ENCODE peak calls at places on chromosomes 16 and 17, in seven cellular contexts. One of them, this sample, is unnamed. For H3K9me3 and H3K36me3, the result is how much of the 10 kb centered on the place peaks cover.

GRCh38 chr17:68297168-68297567 is 5.9 kb downstream of the ARSG start:
- DNase-seq in endothelial cell of umbilical vein: no peak
- DNase-seq in effector memory CD4-positive, alpha-beta T cell: no peak
- DNase-seq in Karpas-422: no peak
- DNase-seq in NT2/D1: no peak
- DNase-seq in CD8-positive, alpha-beta memory T cell: no peak
- DNase-seq in fibroblast of lung: no peak
- DNase-seq in this sample: no peak

GRCh38 chr16:89593841-89594240 is 18.3 kb downstream of the CPNE7 start:
- DNase-seq in endothelial cell of umbilical vein: no peak
- DNase-seq in effector memory CD4-positive, alpha-beta T cell: peak
- DNase-seq in Karpas-422: no peak
- DNase-seq in NT2/D1: no peak
- DNase-seq in CD8-positive, alpha-beta memory T cell: peak
- DNase-seq in fibroblast of lung: no peak
- DNase-seq in this sample: no peak

GRCh38 chr17:75088902-75089417 is 1.2 kb downstream of the SLC16A5 start:
- DNase-seq in endothelial cell of umbilical vein: peak
- DNase-seq in effector memory CD4-positive, alpha-beta T cell: no peak
- DNase-seq in Karpas-422: peak
- DNase-seq in NT2/D1: no peak
- DNase-seq in CD8-positive, alpha-beta memory T cell: no peak
- DNase-seq in fibroblast of lung: peak
- DNase-seq in this sample: no peak

GRCh38 chr16:69772560-69773254 is 10.6 kb downstream of the WWP2 start:
- DNase-seq in endothelial cell of umbilical vein: peak
- DNase-seq in effector memory CD4-positive, alpha-beta T cell: no peak
- DNase-seq in Karpas-422: no peak
- DNase-seq in NT2/D1: no peak
- DNase-seq in CD8-positive, alpha-beta memory T cell: no peak
- DNase-seq in fibroblast of lung: peak
- DNase-seq in this sample: no peak

GRCh38 chr16:80656731-80657150 is 115.9 kb downstream of the DYNLRB2 start:
- DNase-seq in endothelial cell of umbilical vein: no peak
- DNase-seq in effector memory CD4-positive, alpha-beta T cell: peak
- DNase-seq in Karpas-422: no peak
- DNase-seq in NT2/D1: no peak
- DNase-seq in CD8-positive, alpha-beta memory T cell: peak
- DNase-seq in fibroblast of lung: no peak
- DNase-seq in this sample: no peak

GRCh38 chr17:73782641-73783381 is 138.6 kb upstream of the SDK2 start:
- DNase-seq in endothelial cell of umbilical vein: no peak
- DNase-seq in effector memory CD4-positive, alpha-beta T cell: no peak
- DNase-seq in Karpas-422: peak
- DNase-seq in NT2/D1: no peak
- DNase-seq in CD8-positive, alpha-beta memory T cell: no peak
- DNase-seq in fibroblast of lung: no peak
- DNase-seq in this sample: no peak

GRCh38 chr17:47635734-47636133 is 14.0 kb upstream of the KPNB1 start:
- DNase-seq in endothelial cell of umbilical vein: no peak
- DNase-seq in effector memory CD4-positive, alpha-beta T cell: no peak
- DNase-seq in Karpas-422: no peak
- DNase-seq in NT2/D1: no peak
- DNase-seq in CD8-positive, alpha-beta memory T cell: no peak
- DNase-seq in fibroblast of lung: no peak
- DNase-seq in this sample: no peak

GRCh38 chr16:19274178-19274797 is 11.2 kb upstream of the CLEC19A start:
- DNase-seq in endothelial cell of umbilical vein: no peak
- DNase-seq in effector memory CD4-positive, alpha-beta T cell: no peak
- DNase-seq in Karpas-422: no peak
- DNase-seq in NT2/D1: no peak
- DNase-seq in CD8-positive, alpha-beta memory T cell: no peak
- DNase-seq in fibroblast of lung: no peak
- DNase-seq in this sample: no peak

GRCh38 chr16:35398208-35398607 is 1938.8 kb downstream of the TP53TG3F start:
- DNase-seq in endothelial cell of umbilical vein: no peak
- DNase-seq in effector memory CD4-positive, alpha-beta T cell: no peak
- DNase-seq in Karpas-422: no peak
- DNase-seq in NT2/D1: no peak
- DNase-seq in CD8-positive, alpha-beta memory T cell: no peak
- DNase-seq in fibroblast of lung: no peak
- DNase-seq in this sample: no peak
- H3K9me3 ChIP-seq in endothelial cell of umbilical vein: under half
- H3K9me3 ChIP-seq in effector memory CD4-positive, alpha-beta T cell: under half
- H3K9me3 ChIP-seq in Karpas-422: under half
- H3K9me3 ChIP-seq in NT2/D1: under half
- H3K9me3 ChIP-seq in CD8-positive, alpha-beta memory T cell: under half
- H3K9me3 ChIP-seq in fibroblast of lung: under half
- H3K9me3 ChIP-seq in this sample: under half

GRCh38 chr16:82294874-82295273 is 124.8 kb upstream of the MPHOSPH6 start:
- DNase-seq in endothelial cell of umbilical vein: no peak
- DNase-seq in effector memory CD4-positive, alpha-beta T cell: no peak
- DNase-seq in Karpas-422: no peak
- DNase-seq in NT2/D1: no peak
- DNase-seq in CD8-positive, alpha-beta memory T cell: no peak
- DNase-seq in fibroblast of lung: no peak
- DNase-seq in this sample: no peak
- H3K36me3 ChIP-seq in endothelial cell of umbilical vein: under half
- H3K36me3 ChIP-seq in effector memory CD4-positive, alpha-beta T cell: under half
- H3K36me3 ChIP-seq in Karpas-422: under half
- H3K36me3 ChIP-seq in NT2/D1: under half
- H3K36me3 ChIP-seq in CD8-positive, alpha-beta memory T cell: under half
- H3K36me3 ChIP-seq in fibroblast of lung: under half
- H3K36me3 ChIP-seq in this sample: under half

GRCh38 chr16:35752773-35753558 is 2293.6 kb downstream of the TP53TG3F start:
- DNase-seq in endothelial cell of umbilical vein: no peak
- DNase-seq in effector memory CD4-positive, alpha-beta T cell: no peak
- DNase-seq in Karpas-422: no peak
- DNase-seq in NT2/D1: no peak
- DNase-seq in CD8-positive, alpha-beta memory T cell: no peak
- DNase-seq in fibroblast of lung: no peak
- DNase-seq in this sample: no peak
- H3K9me3 ChIP-seq in endothelial cell of umbilical vein: under half
- H3K9me3 ChIP-seq in effector memory CD4-positive, alpha-beta T cell: under half
- H3K9me3 ChIP-seq in Karpas-422: under half
- H3K9me3 ChIP-seq in NT2/D1: under half
- H3K9me3 ChIP-seq in CD8-positive, alpha-beta memory T cell: under half
- H3K9me3 ChIP-seq in fibroblast of lung: under half
- H3K9me3 ChIP-seq in this sample: under half

GRCh38 chr17:32299579-32300158 is 34.0 kb downstream of the RHBDL3 start:
- DNase-seq in endothelial cell of umbilical vein: no peak
- DNase-seq in effector memory CD4-positive, alpha-beta T cell: no peak
- DNase-seq in Karpas-422: no peak
- DNase-seq in NT2/D1: no peak
- DNase-seq in CD8-positive, alpha-beta memory T cell: no peak
- DNase-seq in fibroblast of lung: no peak
- DNase-seq in this sample: no peak

GRCh38 chr17:32297860-32298259 is 32.2 kb downstream of the RHBDL3 start:
- DNase-seq in endothelial cell of umbilical vein: no peak
- DNase-seq in effector memory CD4-positive, alpha-beta T cell: no peak
- DNase-seq in Karpas-422: no peak
- DNase-seq in NT2/D1: no peak
- DNase-seq in CD8-positive, alpha-beta memory T cell: no peak
- DNase-seq in fibroblast of lung: no peak
- DNase-seq in this sample: no peak

GRCh38 chr17:32298298-32298697 is 32.7 kb downstream of the RHBDL3 start:
- DNase-seq in endothelial cell of umbilical vein: no peak
- DNase-seq in effector memory CD4-positive, alpha-beta T cell: no peak
- DNase-seq in Karpas-422: no peak
- DNase-seq in NT2/D1: no peak
- DNase-seq in CD8-positive, alpha-beta memory T cell: no peak
- DNase-seq in fibroblast of lung: no peak
- DNase-seq in this sample: no peak

GRCh38 chr17:32298721-32299578 is 33.3 kb downstream of the RHBDL3 start:
- DNase-seq in endothelial cell of umbilical vein: no peak
- DNase-seq in effector memory CD4-positive, alpha-beta T cell: no peak
- DNase-seq in Karpas-422: no peak
- DNase-seq in NT2/D1: no peak
- DNase-seq in CD8-positive, alpha-beta memory T cell: no peak
- DNase-seq in fibroblast of lung: no peak
- DNase-seq in this sample: no peak

DNA sequence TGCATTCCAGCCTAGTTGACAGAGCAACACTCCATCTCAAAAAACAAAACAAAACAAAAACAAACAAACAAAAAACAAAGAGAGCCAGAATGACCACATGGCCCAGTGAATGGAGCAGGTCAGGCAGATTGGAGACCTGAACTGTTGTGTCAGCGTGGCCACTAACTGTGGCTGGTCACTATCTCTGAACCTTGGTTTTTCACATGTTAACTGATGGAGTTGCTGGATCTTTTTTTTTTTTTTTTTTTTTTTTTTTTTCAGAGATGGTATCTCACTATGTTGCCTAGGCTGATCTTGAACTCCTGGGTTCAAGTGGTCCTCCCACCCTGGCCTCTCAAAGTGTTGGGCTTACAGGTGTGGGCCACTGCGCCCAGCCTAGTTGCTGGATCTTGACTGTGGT is 31.8 kb downstream of the RHBDL3 start:
- DNase-seq in endothelial cell of umbilical vein: no peak
- DNase-seq in effector memory CD4-positive, alpha-beta T cell: no peak
- DNase-seq in Karpas-422: no peak
- DNase-seq in NT2/D1: no peak
- DNase-seq in CD8-positive, alpha-beta memory T cell: no peak
- DNase-seq in fibroblast of lung: no peak
- DNase-seq in this sample: no peak
- H3K36me3 ChIP-seq in endothelial cell of umbilical vein: under half
- H3K36me3 ChIP-seq in effector memory CD4-positive, alpha-beta T cell: under half
- H3K36me3 ChIP-seq in Karpas-422: under half
- H3K36me3 ChIP-seq in NT2/D1: under half
- H3K36me3 ChIP-seq in CD8-positive, alpha-beta memory T cell: under half
- H3K36me3 ChIP-seq in fibroblast of lung: under half
- H3K36me3 ChIP-seq in this sample: under half

GRCh38 chr16:71453051-71453450 is 9.0 kb downstream of the ZNF23 start:
- DNase-seq in endothelial cell of umbilical vein: no peak
- DNase-seq in effector memory CD4-positive, alpha-beta T cell: no peak
- DNase-seq in Karpas-422: no peak
- DNase-seq in NT2/D1: no peak
- DNase-seq in CD8-positive, alpha-beta memory T cell: no peak
- DNase-seq in fibroblast of lung: no peak
- DNase-seq in this sample: no peak
- H3K9me3 ChIP-seq in endothelial cell of umbilical vein: under half
- H3K9me3 ChIP-seq in effector memory CD4-positive, alpha-beta T cell: under half
- H3K9me3 ChIP-seq in Karpas-422: under half
- H3K9me3 ChIP-seq in NT2/D1: half or more
- H3K9me3 ChIP-seq in CD8-positive, alpha-beta memory T cell: under half
- H3K9me3 ChIP-seq in fibroblast of lung: under half
- H3K9me3 ChIP-seq in this sample: under half

DNA sequence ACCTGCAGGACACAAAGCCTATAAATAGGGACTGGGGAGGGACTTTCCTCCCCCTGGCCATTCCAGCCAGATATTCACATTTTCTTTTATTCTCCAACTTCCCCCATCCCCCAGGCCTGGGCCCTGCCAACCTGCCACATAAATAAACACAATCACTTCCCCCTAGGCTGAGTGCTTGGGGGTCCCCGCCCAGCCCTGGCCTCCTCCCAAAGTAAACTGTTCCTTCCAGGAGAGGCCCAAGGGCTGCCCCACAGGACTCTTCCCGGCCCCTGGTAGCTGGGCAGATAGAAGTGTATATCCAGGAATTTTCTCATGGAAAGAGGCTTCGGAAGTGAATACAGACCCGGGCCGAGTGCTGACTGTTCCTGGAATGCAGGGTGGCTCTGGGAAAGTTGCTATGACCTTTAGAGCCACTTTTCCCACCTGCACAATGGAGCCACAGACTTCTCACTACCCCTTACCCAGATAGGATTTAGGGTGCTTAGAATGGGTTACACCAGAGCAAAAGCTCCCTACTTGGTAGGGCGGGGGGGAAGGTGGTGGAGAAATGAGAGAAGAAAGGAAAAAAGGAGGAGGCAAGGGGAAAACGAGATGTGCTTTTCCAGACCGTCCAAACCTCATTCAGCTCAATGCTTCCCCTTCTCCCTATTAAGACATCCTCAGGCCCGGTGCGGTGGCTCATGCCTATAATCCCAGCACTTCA is 8.5 kb downstream of the CSF3 start:
- DNase-seq in endothelial cell of umbilical vein: peak
- DNase-seq in effector memory CD4-positive, alpha-beta T cell: no peak
- DNase-seq in Karpas-422: no peak
- DNase-seq in NT2/D1: no peak
- DNase-seq in CD8-positive, alpha-beta memory T cell: no peak
- DNase-seq in fibroblast of lung: no peak
- DNase-seq in this sample: no peak
- H3K36me3 ChIP-seq in endothelial cell of umbilical vein: under half
- H3K36me3 ChIP-seq in effector memory CD4-positive, alpha-beta T cell: half or more
- H3K36me3 ChIP-seq in Karpas-422: under half
- H3K36me3 ChIP-seq in NT2/D1: half or more
- H3K36me3 ChIP-seq in CD8-positive, alpha-beta memory T cell: under half
- H3K36me3 ChIP-seq in fibroblast of lung: under half
- H3K36me3 ChIP-seq in this sample: under half

This sample was measured in astrocyte.